ENCODE peak calls at places on chromosomes 16 and 17, in four cellular contexts. R is coronary artery, N is GM12865, T is ovary. I is an unnamed sample.

GRCh38 chr16:30997000-30997886 is 12.2 kb downstream of the HSD3B7 start:
- DNase-seq in T (peak; percentile 76), N (peak; percentile 93), R (peak; percentile 84), I (peak; percentile 55)

GRCh38 chr17:80382956-80383355 is 32.0 kb upstream of the ENDOV start:
- DNase-seq in T (no peak), R (no peak), N (no peak), I (no peak)

GRCh38 chr17:43211480-43212402 is at the start of gene TMEM106A:
- DNase-seq in N (peak; percentile 89), R (peak; percentile 89), T (peak; percentile 86), I (peak; percentile 56)

GRCh38 chr17:50205111-50205821 is 3.8 kb upstream of the COL1A1 start:
- DNase-seq in R (no peak), T (peak; percentile 74), N (no peak), I (no peak)

GRCh38 chr16:57341441-57342303 is 16.9 kb upstream of the CCL22 start:
- DNase-seq in T (no peak), N (no peak), R (no peak), I (no peak)

GRCh38 chr17:17463821-17464220 is 13.0 kb upstream of the MED9 start:
- DNase-seq in T (no peak), N (no peak), R (no peak), I (no peak)

GRCh38 chr17:5516060-5516792 is 29.9 kb downstream of the MIS12 start:
- DNase-seq in N (no peak), T (no peak), R (no peak), I (no peak)

GRCh38 chr16:29816694-29817441 is 916 bp downstream of the PAGR1 start:
- DNase-seq in T (peak; percentile 63), R (peak; percentile 85), N (peak; percentile 78), I (no peak)

GRCh38 chr16:86072328-86073102 is 173.6 kb downstream of the IRF8 start:
- DNase-seq in R (no peak), N (peak; percentile 66), T (peak; percentile 15), I (peak; percentile 16)

DNA sequence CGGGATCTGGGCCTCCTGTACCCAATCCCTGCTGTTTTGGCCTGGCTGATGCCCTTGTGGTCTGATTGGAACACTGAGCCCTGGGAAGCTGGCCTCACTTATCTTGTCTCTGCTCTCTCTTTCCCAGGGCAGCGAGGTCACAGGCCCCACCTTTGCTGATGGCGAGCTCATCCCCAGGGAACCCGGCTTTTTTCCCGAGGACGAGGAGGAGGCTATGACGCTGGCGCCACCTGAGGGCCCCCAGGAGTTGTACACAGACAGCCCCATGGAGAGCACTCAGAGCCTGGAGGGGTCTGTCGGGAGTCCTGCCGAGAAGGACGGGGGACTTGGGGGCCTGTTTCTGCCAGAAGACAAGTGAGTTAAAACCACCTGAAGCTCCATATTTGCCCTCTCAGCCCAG is 126.0 kb downstream of the RAB11FIP4 start:
- DNase-seq in R (no peak), T (no peak), N (no peak), I (no peak)
- TF ChIP-seq CTCF in R (no peak), T (no peak), N (peak; percentile 47), I (peak; percentile 41)

GRCh38 chr17:38727661-38728220 is 2.4 kb upstream of the CISD3 start:
- DNase-seq in N (peak; percentile 39), R (no peak), T (no peak), I (no peak)
- H3K4me3 ChIP-seq in N (no peak overlapping the region), R (no peak overlapping the region), T (no peak overlapping the region), I (no peak overlapping the region)

DNA sequence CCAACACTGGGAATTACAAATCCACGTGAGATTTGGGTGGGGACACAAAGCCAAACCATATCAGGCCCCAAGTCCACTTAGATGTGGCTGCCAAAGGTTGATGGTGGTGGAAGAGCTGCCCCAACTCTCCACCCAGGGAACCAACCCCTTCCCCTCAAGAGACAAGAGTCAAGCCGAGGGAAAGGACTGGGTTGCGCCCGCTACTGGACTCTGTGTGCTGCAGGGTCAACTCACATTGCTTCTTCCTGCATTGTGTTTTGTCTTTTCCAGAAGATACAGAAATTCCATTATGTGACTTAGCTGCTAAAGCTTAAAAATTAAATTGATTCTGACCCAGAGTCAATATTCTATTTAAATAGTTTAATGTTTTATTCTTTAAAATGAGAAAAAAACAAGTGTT is 58.5 kb downstream of the ADAMTS18 start:
- DNase-seq in N (peak; percentile 36), R (no peak), T (no peak), I (no peak)
- TF ChIP-seq CTCF in N (peak; percentile 53), R (no peak), T (no peak), I (peak; percentile 72)

DNA sequence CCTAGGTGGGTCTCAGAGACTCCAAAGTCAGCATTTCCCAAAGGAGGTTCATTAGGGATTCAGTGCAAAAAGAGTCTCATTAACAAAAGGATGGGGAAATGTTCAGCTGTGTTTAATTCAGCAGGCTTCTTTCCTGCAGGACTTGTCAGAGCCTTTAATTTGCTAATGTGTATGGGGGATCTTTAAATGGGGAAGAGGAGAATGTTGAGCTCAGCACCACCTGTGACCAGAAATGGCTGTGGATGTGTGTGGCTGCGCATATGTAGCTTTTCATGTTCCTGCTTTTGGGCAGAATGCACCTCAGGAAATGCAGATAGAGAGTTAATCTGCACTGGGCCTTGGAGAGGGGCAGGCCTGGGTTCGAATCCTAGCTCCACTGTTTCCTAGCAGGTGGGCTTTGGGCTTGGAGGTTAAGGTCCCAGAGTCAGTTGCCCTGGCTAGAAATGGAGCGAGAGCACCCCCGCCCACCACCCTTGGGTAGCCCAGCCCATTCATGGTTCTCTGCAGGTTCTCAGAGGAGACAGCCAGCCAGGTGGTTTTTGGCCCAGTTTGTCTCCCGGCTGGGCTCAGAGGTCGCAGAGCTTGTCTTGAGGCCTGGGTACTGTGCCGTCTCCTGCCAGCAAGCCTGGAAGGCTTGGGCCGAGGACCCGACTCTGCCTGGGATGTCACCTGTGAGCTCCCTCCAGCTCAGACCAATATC is 9.2 kb downstream of the ADCY7 start:
- DNase-seq in N (no peak), R (no peak), T (peak; percentile 6), I (no peak)
- H3K4me3 ChIP-seq in N (peak overlapping the region; percentile 97), R (peak overlapping the region; percentile 9), T (no peak overlapping the region), I (peak overlapping the region; percentile 80)

GRCh38 chr17:28839221-28839620 is 3.4 kb downstream of the FAM222B start:
- DNase-seq in R (no peak), N (no peak), T (no peak), I (no peak)
- TF ChIP-seq CTCF in R (no peak), N (no peak), T (no peak), I (no peak)